ENCODE peak calls at places on chromosomes 3 and 15, in eight cellular contexts. C is ovary; G is breast epithelium; D is neuronal stem cell; U is heart left ventricle; W is SJSA1; R is naive thymus-derived CD4-positive, alpha-beta T cell; Q is hepatocyte. V is an unnamed sample.

GRCh38 chr3:377158-377561 is 180.6 kb downstream of the CHL1 start:
- DNase-seq in G (no peak), R (no peak), U (no peak), W (no peak), D (peak; percentile 15), C (no peak), Q (peak; percentile 21), V (peak; percentile 33)

GRCh38 chr15:22902578-22902977 is 64.1 kb downstream of the NIPA2 start:
- DNase-seq in Q (no peak), U (no peak), D (no peak), C (no peak), G (no peak), R (no peak), W (no peak), V (no peak)

GRCh38 chr3:45024601-45025262 is 1.4 kb upstream of the CLEC3B start:
- DNase-seq in R (no peak), D (no peak), Q (no peak), C (no peak), W (no peak), U (peak; percentile 40), G (no peak), V (no peak)

GRCh38 chr15:78691167-78691872 is 50.3 kb upstream of the CHRNB4 start:
- DNase-seq in G (no peak), W (no peak), D (no peak), U (peak; percentile 10), R (no peak), C (no peak), Q (no peak), V (no peak)

GRCh38 chr15:90481023-90481422 is 48.7 kb upstream of the CRTC3 start:
- DNase-seq in G (no peak), D (no peak), U (no peak), R (no peak), W (no peak), Q (no peak), C (no peak), V (no peak)

GRCh38 chr3:181326637-181327223 is 337.2 kb upstream of the DNAJC19 start:
- DNase-seq in D (peak; percentile 18), G (no peak), U (no peak), R (no peak), Q (peak; percentile 37), W (peak; percentile 8), C (no peak), V (no peak)

GRCh38 chr15:90869601-90870353 is 1.4 kb downstream of the FURIN start:
- DNase-seq in C (no peak), R (no peak), Q (peak; percentile 76), U (peak; percentile 83), W (peak; percentile 98), D (no peak), G (no peak), V (peak; percentile 83)

GRCh38 chr3:160758929-160759577 is 3.0 kb downstream of the PPM1L start:
- DNase-seq in W (no peak), R (no peak), C (no peak), G (no peak), D (no peak), Q (no peak), U (no peak), V (no peak)

GRCh38 chr3:148585671-148586379 is 111.9 kb upstream of the AGTR1 start:
- DNase-seq in R (no peak), D (no peak), C (no peak), W (no peak), U (no peak), G (no peak), Q (no peak), V (no peak)

GRCh38 chr15:80494311-80494710 is 90.1 kb downstream of the ARNT2 start:
- DNase-seq in C (no peak), G (no peak), Q (no peak), D (no peak), U (no peak), W (peak; percentile 95), R (no peak), V (no peak)

GRCh38 chr3:61940241-61940640 is 378.9 kb downstream of the PTPRG start:
- DNase-seq in G (no peak), D (no peak), W (no peak), R (no peak), U (no peak), Q (no peak), C (no peak), V (no peak)

GRCh38 chr3:186361612-186362408 is at the start of gene DGKG:
- DNase-seq in G (no peak), C (no peak), W (no peak), R (no peak), U (peak; percentile 72), D (peak; percentile 33), Q (no peak), V (no peak)

GRCh38 chr3:38610436-38610835 is 39.1 kb downstream of the SCN5A start:
- DNase-seq in C (no peak), W (no peak), R (no peak), U (no peak), Q (no peak), G (no peak), D (no peak), V (no peak)

GRCh38 chr3:4830586-4830914 is 148.7 kb upstream of the BHLHE40 start:
- DNase-seq in D (no peak), R (no peak), Q (no peak), U (no peak), C (no peak), W (no peak), G (no peak), V (no peak)

GRCh38 chr3:4827767-4828166 is 151.5 kb upstream of the BHLHE40 start:
- DNase-seq in C (no peak), W (no peak), G (no peak), R (no peak), D (no peak), Q (no peak), U (no peak), V (no peak)

GRCh38 chr3:4826237-4827100 is 152.8 kb upstream of the BHLHE40 start:
- DNase-seq in R (no peak), D (no peak), G (peak; percentile 26), U (peak; percentile 88), Q (no peak), W (no peak), C (no peak), V (no peak)

GRCh38 chr3:4828279-4829030 is 150.8 kb upstream of the BHLHE40 start:
- DNase-seq in D (no peak), R (no peak), Q (no peak), U (peak; percentile 38), W (peak; percentile 19), C (no peak), G (no peak), V (no peak)

GRCh38 chr3:4829031-4829394 is 150.2 kb upstream of the BHLHE40 start:
- DNase-seq in G (no peak), Q (no peak), R (no peak), W (no peak), C (no peak), U (no peak), D (no peak), V (no peak)
- H3K4me1 ChIP-seq in G (peaks cover 10% of the 10 kb centered on the region), Q (peaks cover 20% of the 10 kb centered on the region), R (peaks cover 90% of the 10 kb centered on the region), W (peaks cover 47% of the 10 kb centered on the region), C (peaks cover 2% of the 10 kb centered on the region), U (peaks cover 56% of the 10 kb centered on the region), D (peaks cover 5% of the 10 kb centered on the region), V (peaks cover 78% of the 10 kb centered on the region)

GRCh38 chr3:25748189-25748588 is 35.1 kb downstream of the NGLY1 start:
- DNase-seq in R (no peak), W (no peak), G (no peak), D (no peak), U (no peak), Q (no peak), C (no peak), V (no peak)
- H3K36me3 ChIP-seq in R (no peaks in the 10 kb centered on the region), W (peaks cover 16% of the 10 kb centered on the region), G (no peaks in the 10 kb centered on the region), D (peaks cover 2% of the 10 kb centered on the region), U (peaks cover 76% of the 10 kb centered on the region), Q (no peaks in the 10 kb centered on the region), C (no peaks in the 10 kb centered on the region), V (peaks cover 13% of the 10 kb centered on the region)

DNA sequence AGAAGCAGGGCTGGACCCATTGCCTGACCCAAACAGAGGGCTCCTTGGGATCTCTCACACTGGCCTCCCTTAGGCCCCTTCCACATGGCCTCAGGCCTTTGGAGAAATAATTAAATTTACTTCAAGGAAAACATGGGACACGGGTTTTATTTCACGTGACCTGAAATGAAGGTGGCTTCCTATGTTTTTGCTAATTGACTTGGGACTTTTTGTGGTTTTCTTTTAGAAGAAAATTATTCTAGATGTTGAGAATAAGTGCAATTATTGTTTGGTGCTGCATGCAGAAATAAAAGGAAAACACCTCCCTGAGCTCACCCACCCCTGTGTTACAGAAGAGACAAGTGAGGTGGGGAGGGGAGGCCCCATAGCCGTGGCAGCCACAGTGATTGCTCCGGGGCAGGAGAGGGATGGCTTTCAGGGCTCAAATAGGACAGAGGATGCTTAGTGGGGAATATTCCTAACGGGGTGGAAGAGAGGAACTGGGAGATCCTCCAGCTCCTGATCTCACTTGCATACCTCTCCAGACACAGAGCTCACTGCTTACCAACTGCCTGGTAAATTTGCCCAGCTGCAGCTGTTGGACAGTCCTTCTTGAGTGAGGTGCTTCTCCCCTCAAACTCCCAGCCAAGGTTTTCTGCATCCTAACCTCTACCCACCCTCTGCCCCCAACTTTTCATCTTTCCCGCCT is 29.2 kb upstream of the RPL29 start:
- DNase-seq in U (no peak), C (no peak), G (no peak), R (no peak), Q (no peak), W (no peak), D (no peak), V (no peak)
- H3K4me1 ChIP-seq in U (peaks cover 77% of the 10 kb centered on the region), C (no peaks in the 10 kb centered on the region), G (no peaks in the 10 kb centered on the region), R (no peaks in the 10 kb centered on the region), Q (no peaks in the 10 kb centered on the region), W (no peaks in the 10 kb centered on the region), D (peaks cover 30% of the 10 kb centered on the region), V (no peaks in the 10 kb centered on the region)

GRCh38 chr15:67925182-67925581 is 85.3 kb upstream of the RNU6-1 start:
- DNase-seq in Q (no peak), D (no peak), U (no peak), W (no peak), C (no peak), G (no peak), R (no peak), V (no peak)

GRCh38 chr15:67930720-67931119 is 90.9 kb upstream of the RNU6-1 start:
- DNase-seq in W (no peak), Q (no peak), G (no peak), R (no peak), C (no peak), D (no peak), U (no peak), V (no peak)

GRCh38 chr15:67924359-67924974 is 84.6 kb upstream of the RNU6-1 start:
- DNase-seq in C (no peak), D (no peak), G (no peak), Q (no peak), W (no peak), U (no peak), R (no peak), V (no peak)

GRCh38 chr15:67928666-67929065 is 88.8 kb upstream of the RNU6-1 start:
- DNase-seq in R (no peak), G (no peak), Q (no peak), U (no peak), C (peak; percentile 53), W (no peak), D (no peak), V (no peak)

GRCh38 chr15:67927501-67928156 is 87.8 kb upstream of the RNU6-1 start:
- DNase-seq in G (no peak), U (peak; percentile 60), Q (peak; percentile 90), D (no peak), R (no peak), C (peak; percentile 87), W (peak; percentile 68), V (no peak)
- H3K36me3 ChIP-seq in G (no peaks in the 10 kb centered on the region), U (no peaks in the 10 kb centered on the region), Q (no peaks in the 10 kb centered on the region), D (no peaks in the 10 kb centered on the region), R (no peaks in the 10 kb centered on the region), C (no peaks in the 10 kb centered on the region), W (no peaks in the 10 kb centered on the region), V (no peaks in the 10 kb centered on the region)